ENCODE peak calls at places on chromosomes 13 and 19, in ten cellular contexts. P is pancreas, W is upper lobe of left lung, D is lung, R is H9, G is uterus, U is psoas muscle, V is GM23338, O is HCT116, K is cardiac muscle cell. A is an unnamed sample. For H3K4me1, the result is how much of the 10 kb centered on the place peaks cover.

GRCh38 chr13:30851697-30852096 is 54.4 kb upstream of the MEDAG start:
- DNase-seq in P (no peak), W (no peak), D (no peak), R (no peak), G (no peak), U (no peak), V (no peak), O (no peak), K (no peak), A (no peak)

GRCh38 chr19:11225815-11226214 is 13.6 kb upstream of the ANGPTL8 start:
- DNase-seq in P (no peak), W (no peak), D (no peak), R (no peak), G (no peak), U (no peak), V (no peak), O (no peak), K (no peak), A (no peak)

GRCh38 chr13:73169971-73170370 is 111.2 kb downstream of the KLF5 start:
- DNase-seq in P (no peak), W (no peak), D (no peak), R (no peak), G (no peak), U (no peak), V (peak), O (no peak), K (no peak), A (peak)

GRCh38 chr19:46081928-46082727 is 41.3 kb upstream of the IGFL4 start:
- DNase-seq in P (peak), W (no peak), D (peak), R (peak), G (peak), U (no peak), V (peak), O (peak), K (peak), A (peak)

GRCh38 chr13:112873851-112874750 is 94.9 kb upstream of the MCF2L start:
- DNase-seq in P (peak), W (peak), D (peak), R (peak), G (peak), U (peak), V (peak), O (peak), K (peak), A (peak)

GRCh38 chr13:99974939-99975561 is 3.5 kb upstream of the ZIC5 start:
- DNase-seq in P (no peak), W (no peak), D (no peak), R (peak), G (peak), U (no peak), V (peak), O (no peak), K (no peak), A (no peak)

GRCh38 chr13:46575321-46575721 is 22.4 kb downstream of the LRCH1 start:
- DNase-seq in P (no peak), W (no peak), D (no peak), R (no peak), G (no peak), U (no peak), V (no peak), O (no peak), K (peak), A (no peak)

GRCh38 chr13:47178090-47178950 is 281.5 kb upstream of the HTR2A start:
- DNase-seq in P (no peak), W (no peak), D (no peak), R (no peak), G (no peak), U (no peak), V (no peak), O (no peak), K (no peak), A (no peak)

GRCh38 chr19:54421169-54421516 is 5.9 kb downstream of the TTYH1 start:
- DNase-seq in P (no peak), W (no peak), D (no peak), R (no peak), G (no peak), U (no peak), V (no peak), O (no peak), K (no peak), A (no peak)
- H3K27ac ChIP-seq in P (peak), W (no peak), D (no peak), R (no peak), G (no peak), U (no peak), V (peak), O (no peak), K (no peak), A (no peak)

GRCh38 chr19:16260794-16261161 is 63.1 kb downstream of the AP1M1 start:
- DNase-seq in P (no peak), W (no peak), D (no peak), R (no peak), G (no peak), U (peak), V (no peak), O (no peak), K (no peak), A (no peak)

GRCh38 chr19:16261584-16262370 is 62.8 kb upstream of the KLF2 start:
- DNase-seq in P (no peak), W (peak), D (no peak), R (no peak), G (no peak), U (no peak), V (no peak), O (no peak), K (no peak), A (no peak)

GRCh38 chr19:16265205-16265604 is 59.4 kb upstream of the KLF2 start:
- DNase-seq in P (no peak), W (no peak), D (no peak), R (no peak), G (no peak), U (no peak), V (no peak), O (no peak), K (no peak), A (no peak)

GRCh38 chr19:16262618-16263017 is 62.0 kb upstream of the KLF2 start:
- DNase-seq in P (peak), W (no peak), D (no peak), R (no peak), G (no peak), U (no peak), V (no peak), O (no peak), K (peak), A (no peak)

DNA sequence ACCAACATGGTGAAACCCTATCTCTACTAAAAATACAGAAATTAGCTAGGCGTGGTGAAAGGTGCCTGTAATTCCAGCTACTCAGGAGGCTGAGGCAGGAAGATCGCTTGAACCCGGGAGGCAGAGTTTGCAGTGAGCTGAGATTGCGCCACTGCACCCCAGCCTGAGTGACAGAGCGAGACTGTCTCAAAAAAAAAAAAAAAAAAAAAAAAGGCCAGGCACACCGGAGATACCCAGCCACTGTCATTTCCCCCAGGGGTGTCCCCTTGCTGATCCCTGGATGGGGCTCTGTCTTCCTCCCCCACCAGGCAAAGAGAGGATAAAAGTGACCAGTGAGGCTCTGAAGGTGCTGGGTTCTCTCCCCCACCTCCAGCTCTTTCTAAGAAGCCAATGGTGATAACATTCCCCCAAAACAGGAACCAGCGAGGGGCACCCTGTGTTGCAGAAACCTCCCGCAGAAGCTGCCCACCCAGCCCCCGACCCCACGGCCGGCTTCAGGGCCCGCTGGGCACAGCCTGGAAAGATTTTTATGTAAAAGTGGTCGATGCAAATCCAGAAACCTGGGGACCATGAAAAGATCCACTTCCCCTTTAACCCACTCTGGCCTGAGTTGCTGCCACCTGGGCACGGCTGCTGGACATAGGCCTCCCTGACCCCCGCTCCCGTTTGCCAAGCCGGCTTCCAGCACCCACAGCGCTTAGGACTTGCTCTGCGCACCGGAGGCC is 61.3 kb upstream of the KLF2 start:
- DNase-seq in P (no peak), W (no peak), D (no peak), R (no peak), G (no peak), U (no peak), V (no peak), O (no peak), K (no peak), A (no peak)
- H3K4me1 ChIP-seq in P (under half), W (under half), D (under half), R (under half), G (under half), U (under half), V (under half), O (under half), K (under half), A (under half)

GRCh38 chr19:2252481-2253105 is 3.5 kb downstream of the AMH start:
- DNase-seq in P (no peak), W (no peak), D (no peak), R (no peak), G (no peak), U (no peak), V (peak), O (no peak), K (no peak), A (no peak)
- TF ChIP-seq CTCF in P (no peak), W (no peak), D (no peak), R (no peak), G (no peak), U (no peak), V (no peak), O (no peak), K (no peak), A (no peak)

DNA sequence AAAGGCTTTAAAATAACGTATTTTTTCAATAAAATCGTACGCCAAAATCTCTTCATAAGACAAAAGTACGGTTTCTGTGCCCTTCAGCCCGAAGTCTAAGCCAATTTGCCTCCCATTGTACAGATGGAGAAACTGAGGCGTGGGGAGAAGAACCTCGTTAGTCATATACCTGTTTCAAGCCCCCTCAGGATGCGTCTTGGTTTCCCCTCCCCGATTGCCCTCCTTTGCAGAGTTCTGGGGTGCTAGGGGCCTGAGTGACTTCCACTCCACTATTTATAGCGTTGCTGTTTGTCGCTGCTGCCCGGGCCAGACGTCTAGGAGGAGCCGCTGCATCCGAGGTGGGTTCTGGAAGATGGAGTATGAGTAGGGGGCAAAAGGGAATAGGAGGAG is 2.3 kb upstream of the LTBP4 start:
- DNase-seq in P (no peak), W (no peak), D (no peak), R (no peak), G (no peak), U (no peak), V (no peak), O (no peak), K (no peak), A (no peak)
- H3K27ac ChIP-seq in P (no peak), W (no peak), D (no peak), R (no peak), G (peak), U (no peak), V (no peak), O (peak), K (no peak), A (peak)

GRCh38 chr19:37925212-37925611 is 18.2 kb downstream of the SIPA1L3 start:
- DNase-seq in P (no peak), W (no peak), D (no peak), R (no peak), G (no peak), U (no peak), V (no peak), O (no peak), K (no peak), A (no peak)

GRCh38 chr19:37926255-37926654 is 19.2 kb downstream of the SIPA1L3 start:
- DNase-seq in P (no peak), W (no peak), D (no peak), R (no peak), G (no peak), U (no peak), V (no peak), O (no peak), K (no peak), A (no peak)

GRCh38 chr19:37914908-37915307 is 7.9 kb downstream of the SIPA1L3 start:
- DNase-seq in P (no peak), W (no peak), D (no peak), R (no peak), G (no peak), U (no peak), V (no peak), O (no peak), K (no peak), A (no peak)

GRCh38 chr19:37926711-37927110 is 19.7 kb downstream of the SIPA1L3 start:
- DNase-seq in P (no peak), W (no peak), D (no peak), R (no peak), G (no peak), U (no peak), V (no peak), O (no peak), K (no peak), A (no peak)

GRCh38 chr19:37920591-37921450 is 13.8 kb downstream of the SIPA1L3 start:
- DNase-seq in P (no peak), W (no peak), D (no peak), R (no peak), G (no peak), U (no peak), V (no peak), O (no peak), K (no peak), A (no peak)
- H3K4me1 ChIP-seq in P (under half), W (under half), D (under half), R (under half), G (under half), U (under half), V (under half), O (under half), K (under half), A (under half)

GRCh38 chr13:62119739-62120700 is 704.4 kb upstream of the PCDH20 start:
- DNase-seq in P (no peak), W (no peak), D (no peak), R (no peak), G (no peak), U (no peak), V (peak), O (peak), K (peak), A (peak)
- TF ChIP-seq CTCF in P (peak), W (peak), D (no peak), R (peak), G (no peak), U (peak), V (peak), O (peak), K (peak), A (peak)

A was measured in A673.